ENCODE peak calls at places on chromosomes 12 and 14, in five cellular contexts. One of them, this sample, is unnamed.

GRCh38 chr14:101078892-101079221 is 175.3 kb upstream of the RTL1 start:
- DNase-seq in T-helper 9 cell: no peak
- DNase-seq in myocyte: no peak
- DNase-seq in WTC11: peak
- DNase-seq in cardiac fibroblast: no peak
- DNase-seq in this sample: no peak

GRCh38 chr14:96413526-96413925 is 21.6 kb downstream of the AK7 start:
- DNase-seq in cardiac fibroblast: no peak
- DNase-seq in T-helper 9 cell: no peak
- DNase-seq in myocyte: no peak
- DNase-seq in WTC11: no peak
- DNase-seq in this sample: no peak

GRCh38 chr14:24232645-24233537 is at the start of gene GMPR2:
- DNase-seq in T-helper 9 cell: no peak
- DNase-seq in cardiac fibroblast: peak
- DNase-seq in WTC11: no peak
- DNase-seq in myocyte: no peak
- DNase-seq in this sample: peak

GRCh38 chr14:73239463-73240241 is 2.3 kb downstream of the PAPLN start:
- DNase-seq in myocyte: peak
- DNase-seq in cardiac fibroblast: peak
- DNase-seq in T-helper 9 cell: no peak
- DNase-seq in WTC11: peak
- DNase-seq in this sample: peak

GRCh38 chr12:121992059-121992879 is 29.4 kb upstream of the BCL7A start:
- DNase-seq in WTC11: no peak
- DNase-seq in T-helper 9 cell: no peak
- DNase-seq in myocyte: peak
- DNase-seq in cardiac fibroblast: peak
- DNase-seq in this sample: peak

GRCh38 chr12:108147279-108147678 is 18.2 kb downstream of the WSCD2 start:
- DNase-seq in myocyte: no peak
- DNase-seq in WTC11: no peak
- DNase-seq in cardiac fibroblast: no peak
- DNase-seq in T-helper 9 cell: no peak
- DNase-seq in this sample: no peak

GRCh38 chr12:55893723-55894122 is 34.0 kb downstream of the PYM1 start:
- DNase-seq in WTC11: no peak
- DNase-seq in cardiac fibroblast: no peak
- DNase-seq in myocyte: no peak
- DNase-seq in T-helper 9 cell: no peak
- DNase-seq in this sample: no peak

GRCh38 chr14:65210827-65211192 is 108.5 kb upstream of the MAX start:
- DNase-seq in myocyte: no peak
- DNase-seq in WTC11: no peak
- DNase-seq in cardiac fibroblast: no peak
- DNase-seq in T-helper 9 cell: no peak
- DNase-seq in this sample: no peak

GRCh38 chr12:115500872-115501271 is 776.6 kb downstream of the MED13L start:
- DNase-seq in WTC11: no peak
- DNase-seq in cardiac fibroblast: peak
- DNase-seq in T-helper 9 cell: no peak
- DNase-seq in myocyte: no peak
- DNase-seq in this sample: no peak

GRCh38 chr12:124761876-124762275 is 101.8 kb downstream of the SCARB1 start:
- DNase-seq in myocyte: peak
- DNase-seq in cardiac fibroblast: no peak
- DNase-seq in WTC11: no peak
- DNase-seq in T-helper 9 cell: no peak
- DNase-seq in this sample: no peak

GRCh38 chr12:19744760-19745218 is 305.5 kb downstream of the AEBP2 start:
- DNase-seq in WTC11: no peak
- DNase-seq in cardiac fibroblast: peak
- DNase-seq in myocyte: peak
- DNase-seq in T-helper 9 cell: no peak
- DNase-seq in this sample: peak

GRCh38 chr12:113473400-113473799 is 1.7 kb upstream of the LHX5 start:
- DNase-seq in T-helper 9 cell: no peak
- DNase-seq in WTC11: no peak
- DNase-seq in myocyte: no peak
- DNase-seq in cardiac fibroblast: no peak
- DNase-seq in this sample: no peak

GRCh38 chr12:2341871-2342270 is 289.1 kb downstream of the CACNA1C start:
- DNase-seq in cardiac fibroblast: peak
- DNase-seq in T-helper 9 cell: no peak
- DNase-seq in myocyte: peak
- DNase-seq in WTC11: no peak
- DNase-seq in this sample: peak

GRCh38 chr12:75853621-75854020 is 178.0 kb downstream of the PHLDA1 start:
- DNase-seq in myocyte: peak
- DNase-seq in WTC11: no peak
- DNase-seq in T-helper 9 cell: no peak
- DNase-seq in cardiac fibroblast: no peak
- DNase-seq in this sample: peak

GRCh38 chr12:91276529-91276928 is 93.9 kb upstream of the DCN start:
- DNase-seq in cardiac fibroblast: no peak
- DNase-seq in myocyte: no peak
- DNase-seq in WTC11: no peak
- DNase-seq in T-helper 9 cell: no peak
- DNase-seq in this sample: no peak

GRCh38 chr12:49336645-49337584 is at the start of gene C1QL4:
- DNase-seq in WTC11: peak
- DNase-seq in myocyte: peak
- DNase-seq in T-helper 9 cell: peak
- DNase-seq in cardiac fibroblast: peak
- DNase-seq in this sample: peak

GRCh38 chr14:59185676-59186075 is 2.8 kb upstream of the DAAM1 start:
- DNase-seq in myocyte: no peak
- DNase-seq in T-helper 9 cell: no peak
- DNase-seq in cardiac fibroblast: no peak
- DNase-seq in WTC11: no peak
- DNase-seq in this sample: no peak

GRCh38 chr12:126869644-126870043 is 1397.3 kb upstream of the TMEM132C start:
- DNase-seq in myocyte: no peak
- DNase-seq in T-helper 9 cell: no peak
- DNase-seq in cardiac fibroblast: no peak
- DNase-seq in WTC11: no peak
- DNase-seq in this sample: no peak

GRCh38 chr14:61836184-61836583 is 74.0 kb downstream of the SNAPC1 start:
- DNase-seq in cardiac fibroblast: no peak
- DNase-seq in myocyte: no peak
- DNase-seq in WTC11: no peak
- DNase-seq in T-helper 9 cell: no peak
- DNase-seq in this sample: no peak

GRCh38 chr12:89873745-89874144 is 165.1 kb upstream of the ATP2B1 start:
- DNase-seq in WTC11: no peak
- DNase-seq in myocyte: no peak
- DNase-seq in cardiac fibroblast: peak
- DNase-seq in T-helper 9 cell: no peak
- DNase-seq in this sample: peak

GRCh38 chr14:55052259-55052930 is 948 bp downstream of the MAPK1IP1L start:
- DNase-seq in myocyte: peak
- DNase-seq in T-helper 9 cell: no peak
- DNase-seq in cardiac fibroblast: peak
- DNase-seq in WTC11: no peak
- DNase-seq in this sample: peak

GRCh38 chr14:22520235-22520634 is 68.8 kb downstream of the DAD1 start:
- DNase-seq in WTC11: no peak
- DNase-seq in cardiac fibroblast: peak
- DNase-seq in T-helper 9 cell: no peak
- DNase-seq in myocyte: peak
- DNase-seq in this sample: peak

This sample was measured in LHCN-M2.